ENCODE peak calls at places on chromosomes 13 and 19, in four cellular contexts. Y is substantia nigra, T is mesenchymal stem cell, H is posterior cingulate gyrus. R is an unnamed sample.

GRCh38 chr13:50419466-50419865 is 404.2 kb downstream of the KCNRG start:
- DNase-seq in Y (no peak), T (no peak), H (no peak), R (no peak)

GRCh38 chr13:41354416-41354815 is 43.3 kb downstream of the NAA16 start:
- DNase-seq in Y (no peak), T (no peak), H (no peak), R (no peak)

GRCh38 chr13:113620036-113620435 is 35.5 kb downstream of the TFDP1 start:
- DNase-seq in Y (no peak), T (no peak), H (no peak), R (peak)

GRCh38 chr13:46648166-46648607 is 95.2 kb downstream of the LRCH1 start:
- DNase-seq in Y (no peak), T (peak), H (no peak), R (no peak)

GRCh38 chr13:101942038-101942437 is 459.8 kb downstream of the FGF14 start:
- DNase-seq in Y (no peak), T (peak), H (no peak), R (peak)

GRCh38 chr13:73913043-73913740 is 221.0 kb downstream of the KLF12 start:
- DNase-seq in Y (no peak), T (peak), H (no peak), R (no peak)

GRCh38 chr13:101698400-101698799 is 245.9 kb downstream of the ITGBL1 start:
- DNase-seq in Y (no peak), T (no peak), H (no peak), R (no peak)

GRCh38 chr13:37395544-37395943 is 203.0 kb downstream of the POSTN start:
- DNase-seq in Y (no peak), T (no peak), H (no peak), R (no peak)

GRCh38 chr13:100129605-100130004 is 40.7 kb downstream of the PCCA start:
- DNase-seq in Y (no peak), T (no peak), H (no peak), R (no peak)

GRCh38 chr13:52348081-52348480 is 57.9 kb downstream of the THSD1 start:
- DNase-seq in Y (no peak), T (peak), H (no peak), R (no peak)

GRCh38 chr13:113220877-113221276 is 11.5 kb downstream of the CUL4A start:
- DNase-seq in Y (no peak), T (peak), H (no peak), R (no peak)

GRCh38 chr19:8017808-8018207 is 12.4 kb upstream of the ELAVL1 start:
- DNase-seq in Y (no peak), T (no peak), H (no peak), R (no peak)

GRCh38 chr13:108326318-108326717 is 56.8 kb downstream of the TNFSF13B start:
- DNase-seq in Y (no peak), T (no peak), H (no peak), R (no peak)

GRCh38 chr13:99805361-99805760 is 166.2 kb downstream of the ZIC5 start:
- DNase-seq in Y (no peak), T (no peak), H (no peak), R (no peak)

GRCh38 chr19:1490311-1491113 is at the start of gene PCSK4:
- DNase-seq in Y (peak), T (peak), H (peak), R (peak)

GRCh38 chr13:23707674-23708073 is 137.5 kb downstream of the TNFRSF19 start:
- DNase-seq in Y (no peak), T (no peak), H (no peak), R (no peak)

GRCh38 chr13:48401480-48401879 is 11.4 kb downstream of the LPAR6 start:
- DNase-seq in Y (no peak), T (no peak), H (no peak), R (no peak)

GRCh38 chr19:44303976-44304568 is 753 bp downstream of the ZNF235 start:
- DNase-seq in Y (no peak), T (peak), H (no peak), R (peak)

GRCh38 chr13:37481005-37481857 is 117.3 kb downstream of the POSTN start:
- DNase-seq in Y (no peak), T (peak), H (no peak), R (no peak)

GRCh38 chr19:47107953-47108746 is 5.4 kb downstream of the ZC3H4 start:
- DNase-seq in Y (no peak), T (no peak), H (no peak), R (peak)

GRCh38 chr13:46559272-46559805 is 6.4 kb downstream of the LRCH1 start:
- DNase-seq in Y (no peak), T (no peak), H (no peak), R (no peak)

GRCh38 chr19:33395561-33396550 is 22.3 kb downstream of the CEBPG start:
- DNase-seq in Y (no peak), T (no peak), H (peak), R (no peak)

GRCh38 chr13:32142956-32143375 is 111.4 kb downstream of the FRY start:
- DNase-seq in Y (no peak), T (peak), H (no peak), R (no peak)

R was measured in cerebellum.